ENCODE peak calls at places on chromosomes 3 and 15, in ten cellular contexts. D is sigmoid colon, L is breast epithelium, R is transverse colon, S is HCT116, W is HepG2, H is GM23338, Q is GM12892, G is HL-60, O is vagina. B is an unnamed sample.

GRCh38 chr15:90059208-90059985 is 42.9 kb downstream of the IDH2 start:
- DNase-seq in D (peak; percentile 82), L (peak; percentile 59), R (peak; percentile 88), S (no peak), W (peak; percentile 31), H (peak; percentile 66), Q (peak; percentile 81), G (peak; percentile 99), O (no peak), B (peak; percentile 98)

GRCh38 chr3:64008952-64009351 is 14.3 kb downstream of the PSMD6 start:
- DNase-seq in D (no peak), L (no peak), R (no peak), S (no peak), W (no peak), H (no peak), Q (no peak), G (no peak), O (no peak), B (no peak)

GRCh38 chr3:139099968-139100817 is 55.5 kb upstream of the PRR23C start:
- DNase-seq in D (no peak), L (no peak), R (no peak), S (no peak), W (no peak), H (no peak), Q (no peak), G (no peak), O (peak; percentile 64), B (no peak)

GRCh38 chr15:93152951-93153350 is 63.9 kb upstream of the RGMA start:
- DNase-seq in D (peak; percentile 94), L (peak; percentile 86), R (peak; percentile 37), S (no peak), W (no peak), H (no peak), Q (no peak), G (no peak), O (no peak), B (no peak)

GRCh38 chr3:141690366-141691072 is 47.6 kb upstream of the RNF7 start:
- DNase-seq in D (no peak), L (no peak), R (no peak), S (no peak), W (no peak), H (no peak), Q (no peak), G (peak; percentile 64), O (no peak), B (no peak)

GRCh38 chr3:51271172-51271571 is 113.9 kb upstream of the MANF start:
- DNase-seq in D (no peak), L (no peak), R (no peak), S (no peak), W (no peak), H (no peak), Q (no peak), G (no peak), O (no peak), B (no peak)

GRCh38 chr3:99172736-99173657 is 271.5 kb upstream of the DCBLD2 start:
- DNase-seq in D (no peak), L (no peak), R (peak; percentile 42), S (peak; percentile 56), W (peak; percentile 54), H (peak; percentile 84), Q (no peak), G (peak; percentile 5), O (no peak), B (no peak)

GRCh38 chr3:173584093-173584833 is 186.7 kb downstream of the NLGN1 start:
- DNase-seq in D (no peak), L (no peak), R (no peak), S (peak; percentile 3), W (no peak), H (peak; percentile 77), Q (no peak), G (no peak), O (no peak), B (no peak)

GRCh38 chr15:83112233-83112958 is 5.0 kb downstream of the TM6SF1 start:
- DNase-seq in D (no peak), L (no peak), R (no peak), S (no peak), W (no peak), H (no peak), Q (no peak), G (no peak), O (no peak), B (no peak)

GRCh38 chr3:133853925-133854227 is 41.8 kb downstream of the RAB6B start:
- DNase-seq in D (no peak), L (no peak), R (no peak), S (no peak), W (no peak), H (no peak), Q (no peak), G (no peak), O (no peak), B (no peak)

GRCh38 chr3:196646736-196647216 is 7.3 kb downstream of the NRROS start:
- DNase-seq in D (no peak), L (no peak), R (no peak), S (no peak), W (no peak), H (no peak), Q (no peak), G (no peak), O (no peak), B (no peak)

GRCh38 chr3:12034440-12034839 is 30.3 kb downstream of the SYN2 start:
- DNase-seq in D (no peak), L (no peak), R (no peak), S (no peak), W (no peak), H (no peak), Q (no peak), G (no peak), O (no peak), B (no peak)

GRCh38 chr3:178558637-178559036 is 22.4 kb downstream of the KCNMB2 start:
- DNase-seq in D (no peak), L (no peak), R (no peak), S (no peak), W (no peak), H (peak; percentile 5), Q (no peak), G (no peak), O (no peak), B (no peak)

GRCh38 chr3:108180214-108180613 is 42.0 kb downstream of the IFT57 start:
- DNase-seq in D (no peak), L (no peak), R (no peak), S (no peak), W (no peak), H (no peak), Q (no peak), G (no peak), O (no peak), B (no peak)

GRCh38 chr3:54079729-54080128 is 42.6 kb upstream of the CACNA2D3 start:
- DNase-seq in D (no peak), L (no peak), R (no peak), S (no peak), W (no peak), H (peak; percentile 44), Q (no peak), G (no peak), O (no peak), B (no peak)

GRCh38 chr3:102207173-102207572 is 227.6 kb upstream of the ZPLD1 start:
- DNase-seq in D (no peak), L (no peak), R (no peak), S (no peak), W (no peak), H (no peak), Q (no peak), G (no peak), O (no peak), B (no peak)

GRCh38 chr3:102205647-102206046 is 229.2 kb upstream of the ZPLD1 start:
- DNase-seq in D (peak; percentile 46), L (no peak), R (no peak), S (no peak), W (no peak), H (no peak), Q (no peak), G (no peak), O (no peak), B (no peak)

GRCh38 chr3:102206506-102207145 is 228.2 kb upstream of the ZPLD1 start:
- DNase-seq in D (peak; percentile 96), L (peak; percentile 63), R (peak; percentile 68), S (no peak), W (no peak), H (peak; percentile 24), Q (no peak), G (no peak), O (no peak), B (no peak)
- TF ChIP-seq POLR2AphosphoS5 in D (peak; percentile 73), L (no peak), R (peak; percentile 21), S (no peak), W (no peak), H (no peak), Q (no peak), G (no peak), O (no peak), B (no peak)

DNA sequence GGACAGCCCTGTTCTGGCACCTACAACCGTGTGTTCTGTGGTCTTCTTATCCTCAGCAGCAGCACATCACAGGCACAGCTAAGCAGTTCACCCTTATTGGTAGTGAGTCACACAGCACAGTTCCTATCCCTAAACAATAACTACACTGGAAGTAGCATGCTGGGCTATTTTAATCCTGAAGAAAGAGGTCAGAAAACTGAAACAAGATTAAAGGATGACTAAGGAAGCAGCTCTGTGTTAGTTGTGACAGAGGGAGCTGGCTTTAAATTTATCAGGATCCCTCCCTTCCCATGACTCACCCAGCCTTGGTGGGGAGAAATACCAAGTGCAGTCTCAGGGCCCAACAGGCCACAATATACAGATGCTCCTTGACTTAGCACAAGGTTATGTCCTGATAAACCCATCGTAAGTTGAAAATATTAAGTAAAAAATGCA is 144.3 kb downstream of the ERC2 start:
- DNase-seq in D (no peak), L (no peak), R (no peak), S (no peak), W (no peak), H (no peak), Q (no peak), G (no peak), O (no peak), B (no peak)
- TF ChIP-seq POLR2AphosphoS5 in D (no peak), L (no peak), R (no peak), S (no peak), W (no peak), H (no peak), Q (no peak), G (no peak), O (no peak), B (no peak)

GRCh38 chr3:187497037-187497436 is 128.9 kb downstream of the RTP4 start:
- DNase-seq in D (no peak), L (no peak), R (no peak), S (no peak), W (no peak), H (no peak), Q (no peak), G (no peak), O (no peak), B (no peak)

DNA sequence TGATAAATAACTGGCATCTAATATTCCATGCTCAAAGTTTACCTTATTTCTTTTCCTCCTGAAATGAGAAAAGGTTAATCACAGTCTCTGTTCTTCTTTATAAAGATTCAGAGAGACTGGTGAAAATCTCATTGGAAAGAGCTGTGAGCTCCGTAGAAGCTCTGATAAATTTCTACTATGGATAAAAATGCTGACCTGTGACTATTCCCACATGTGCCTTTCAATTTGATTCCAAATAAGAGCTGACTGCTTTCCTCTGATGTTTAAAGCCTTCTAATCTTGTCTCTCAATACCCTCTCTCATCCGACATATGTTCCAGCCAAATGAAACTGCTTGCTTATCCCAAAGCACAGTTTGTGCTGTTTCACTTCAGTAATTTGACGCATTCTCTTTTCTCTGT is 130.0 kb downstream of the RTP4 start:
- DNase-seq in D (no peak), L (no peak), R (no peak), S (no peak), W (no peak), H (no peak), Q (no peak), G (no peak), O (no peak), B (no peak)
- TF ChIP-seq POLR2AphosphoS5 in D (no peak), L (no peak), R (no peak), S (no peak), W (no peak), H (no peak), Q (no peak), G (no peak), O (no peak), B (no peak)

GRCh38 chr15:78979456-78980320 is 34.8 kb upstream of the CTSH start:
- DNase-seq in D (peak; percentile 82), L (peak; percentile 70), R (peak; percentile 67), S (peak; percentile 81), W (peak; percentile 85), H (peak; percentile 95), Q (peak; percentile 47), G (no peak), O (no peak), B (no peak)
- TF ChIP-seq POLR2AphosphoS5 in D (peak; percentile 48), L (peak; percentile 64), R (no peak), S (no peak), W (no peak), H (no peak), Q (no peak), G (no peak), O (peak; percentile 34), B (peak; percentile 62)